ENCODE peak calls at places on chromosome 13, in eight cellular contexts. D is iris pigment epithelial cell; U is fibroblast of the conjunctiva; H is LHCN-M2; M is stimulated activated CD4-positive, alpha-beta T cell treated with anti-CD3 and anti-CD28 coated beads, Interleukin-4, amount 100 ng/mL, for 24 hours; O is NCI-H2171; B is NCI-H1694; Q is IMR-90. F is an unnamed sample.
A peak's percentile ranks its signal among the peaks of the same experiment; 100 is the strongest.

GRCh38 chr13:114285166-114285808 is 3.9 kb downstream of the UPF3A start:
- DNase-seq in D (peak; percentile 29), U (no peak), H (peak; percentile 11), M (no peak), O (no peak), B (no peak), Q (peak; percentile 17), F (no peak)

GRCh38 chr13:90105881-90106496 is 1241.5 kb upstream of the MIR17HG start:
- DNase-seq in D (peak; percentile 41), U (no peak), H (peak; percentile 61), M (no peak), O (no peak), B (no peak), Q (no peak), F (no peak)

GRCh38 chr13:44313674-44314073 is 60.0 kb upstream of the SERP2 start:
- DNase-seq in D (peak; percentile 87), U (no peak), H (peak; percentile 95), M (no peak), O (no peak), B (no peak), Q (peak; percentile 91), F (no peak)

GRCh38 chr13:25171170-25171516 is 945 bp downstream of the AMER2 start:
- DNase-seq in D (no peak), U (no peak), H (no peak), M (no peak), O (no peak), B (no peak), Q (no peak), F (no peak)

GRCh38 chr13:106133025-106133424 is 402.4 kb downstream of the EFNB2 start:
- DNase-seq in D (peak; percentile 90), U (peak; percentile 47), H (peak; percentile 82), M (no peak), O (no peak), B (no peak), Q (peak; percentile 81), F (no peak)

GRCh38 chr13:110304256-110304655 is 2.7 kb downstream of the COL4A1 start:
- DNase-seq in D (peak; percentile 74), U (no peak), H (peak; percentile 88), M (no peak), O (no peak), B (no peak), Q (peak; percentile 70), F (no peak)

GRCh38 chr13:88144580-88144979 is 473.4 kb downstream of the SLITRK5 start:
- DNase-seq in D (no peak), U (no peak), H (no peak), M (no peak), O (no peak), B (no peak), Q (no peak), F (no peak)

GRCh38 chr13:32426981-32427851 is 714 bp downstream of the N4BP2L1 start:
- DNase-seq in D (peak; percentile 31), U (no peak), H (no peak), M (peak; percentile 55), O (no peak), B (no peak), Q (peak; percentile 29), F (no peak)

GRCh38 chr13:110916671-110917142 is 1.8 kb upstream of the ANKRD10 start:
- DNase-seq in D (peak; percentile 92), U (no peak), H (peak; percentile 88), M (no peak), O (no peak), B (no peak), Q (peak; percentile 79), F (no peak)

GRCh38 chr13:41222259-41222852 is 28.0 kb upstream of the KBTBD7 start:
- DNase-seq in D (peak; percentile 64), U (peak; percentile 18), H (peak; percentile 64), M (peak; percentile 67), O (no peak), B (peak; percentile 46), Q (peak; percentile 40), F (no peak)

GRCh38 chr13:25874907-25875306 is 176.9 kb downstream of the SHISA2 start:
- DNase-seq in D (no peak), U (no peak), H (no peak), M (peak; percentile 62), O (no peak), B (no peak), Q (no peak), F (no peak)

GRCh38 chr13:75870397-75870801 is 234.3 kb downstream of the LMO7 start:
- DNase-seq in D (peak; percentile 31), U (no peak), H (peak; percentile 54), M (peak; percentile 6), O (peak; percentile 4), B (peak; percentile 34), Q (peak; percentile 20), F (no peak)

GRCh38 chr13:38868399-38868798 is 122.2 kb downstream of the STOML3 start:
- DNase-seq in D (no peak), U (no peak), H (no peak), M (no peak), O (no peak), B (no peak), Q (no peak), F (no peak)

GRCh38 chr13:49821216-49821820 is 28.8 kb upstream of the KPNA3 start:
- DNase-seq in D (no peak), U (no peak), H (peak; percentile 54), M (no peak), O (no peak), B (no peak), Q (no peak), F (no peak)

GRCh38 chr13:105139048-105139379 is 1396.4 kb downstream of the EFNB2 start:
- DNase-seq in D (no peak), U (no peak), H (peak; percentile 25), M (no peak), O (no peak), B (no peak), Q (no peak), F (no peak)

GRCh38 chr13:28355046-28355821 is 139.7 kb downstream of the FLT1 start:
- DNase-seq in D (no peak), U (no peak), H (no peak), M (no peak), O (no peak), B (no peak), Q (no peak), F (no peak)

GRCh38 chr13:110965038-110965754 is 50.3 kb upstream of the ANKRD10 start:
- DNase-seq in D (peak; percentile 80), U (peak; percentile 13), H (peak; percentile 89), M (peak; percentile 58), O (no peak), B (no peak), Q (peak; percentile 89), F (no peak)

GRCh38 chr13:107450931-107451330 is 764.4 kb downstream of the LIG4 start:
- DNase-seq in D (peak; percentile 100), U (peak; percentile 26), H (peak; percentile 1), M (no peak), O (no peak), B (no peak), Q (peak; percentile 99), F (no peak)

GRCh38 chr13:39329182-39329639 is 273.8 kb downstream of the LHFPL6 start:
- DNase-seq in D (no peak), U (no peak), H (no peak), M (no peak), O (no peak), B (no peak), Q (no peak), F (no peak)

F was measured in omental fat pad.